ENCODE peak calls at places on chromosomes 2 and 18, in five cellular contexts. D is A549, S is DND-41, Q is tibial artery, L is IMR-90. N is an unnamed sample. For H3K9me3, the result is how much of the 10 kb centered on the place peaks cover.

GRCh38 chr18:75477913-75478312 is 50.4 kb upstream of the SMIM21 start:
- DNase-seq in D (no peak), L (peak), Q (no peak), S (no peak), N (no peak)

GRCh38 chr2:130796280-130796679 is 40.4 kb upstream of the ARHGEF4 start:
- DNase-seq in D (no peak), S (no peak), Q (no peak), L (no peak), N (peak)

GRCh38 chr2:110931648-110932047 is 189.1 kb upstream of the BCL2L11 start:
- DNase-seq in S (no peak), D (no peak), L (peak), Q (no peak), N (no peak)

GRCh38 chr18:74804677-74805076 is 207.0 kb downstream of the ZNF407 start:
- DNase-seq in Q (no peak), L (no peak), D (no peak), S (no peak), N (no peak)

GRCh38 chr2:25877431-25878360 is 591 bp downstream of the ASXL2 start:
- DNase-seq in L (peak), S (peak), Q (peak), D (peak), N (peak)

GRCh38 chr2:60553496-60553991 is at the start of gene BCL11A:
- DNase-seq in D (peak), Q (no peak), L (peak), S (peak), N (no peak)

GRCh38 chr2:204900910-204901309 is 355.6 kb downstream of the PARD3B start:
- DNase-seq in D (no peak), L (peak), S (no peak), Q (peak), N (no peak)

GRCh38 chr18:61187971-61188370 is 145.3 kb upstream of the CDH20 start:
- DNase-seq in D (no peak), S (no peak), Q (no peak), L (no peak), N (no peak)

GRCh38 chr2:187338679-187339121 is 109.4 kb downstream of the CALCRL start:
- DNase-seq in L (no peak), D (no peak), S (no peak), Q (peak), N (no peak)

GRCh38 chr2:133568172-133568571 is at the start of gene NCKAP5:
- DNase-seq in S (no peak), D (peak), Q (no peak), L (peak), N (no peak)

GRCh38 chr18:48361801-48362200 is 47.4 kb downstream of the ZBTB7C start:
- DNase-seq in L (no peak), Q (no peak), S (no peak), D (no peak), N (no peak)

GRCh38 chr2:65231892-65232477 is 4.4 kb downstream of the ACTR2 start:
- DNase-seq in S (no peak), Q (no peak), D (no peak), L (peak), N (no peak)

GRCh38 chr18:1928711-1929110 is 642.6 kb downstream of the METTL4 start:
- DNase-seq in D (no peak), Q (no peak), S (no peak), L (no peak), N (no peak)

GRCh38 chr18:76974345-76974744 is 152.0 kb downstream of the ZNF236 start:
- DNase-seq in L (no peak), D (no peak), Q (no peak), S (no peak), N (no peak)

GRCh38 chr2:233408366-233409285 is 54.3 kb downstream of the DGKD start:
- DNase-seq in Q (peak), D (no peak), S (no peak), L (no peak), N (no peak)

GRCh38 chr2:33380661-33381183 is 95.7 kb upstream of the RASGRP3 start:
- DNase-seq in Q (no peak), D (no peak), S (no peak), L (no peak), N (no peak)

GRCh38 chr18:36108601-36109000 is 20.5 kb downstream of the SLC39A6 start:
- DNase-seq in Q (no peak), S (no peak), D (no peak), L (no peak), N (no peak)

GRCh38 chr2:218292700-218293014 is 354 bp upstream of the TMBIM1 start:
- DNase-seq in D (no peak), Q (no peak), S (no peak), L (no peak), N (no peak)
- H3K9me3 ChIP-seq in D (under half), Q (under half), S (under half), L (under half), N (under half)

DNA sequence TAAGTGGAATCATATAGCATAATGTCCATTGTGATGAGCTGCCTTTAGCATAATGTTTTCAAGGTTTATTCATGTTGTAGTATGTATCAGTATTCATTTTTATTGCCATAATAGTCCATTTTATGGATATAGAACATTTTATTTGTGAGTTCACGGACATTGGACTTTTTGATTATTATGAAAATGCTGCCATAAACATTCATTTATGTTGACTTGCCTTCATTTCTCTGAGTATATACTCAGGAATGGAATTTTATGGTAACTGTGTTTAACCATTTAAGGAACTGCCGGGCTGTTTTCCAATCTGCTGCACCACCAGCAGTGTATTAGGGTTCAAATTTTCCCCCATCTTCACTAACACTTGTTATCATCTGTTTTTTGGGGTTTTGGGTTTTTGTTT is 12.2 kb downstream of the CREB1 start:
- DNase-seq in L (no peak), S (no peak), D (no peak), Q (no peak), N (no peak)
- TF ChIP-seq CTCF in L (no peak), S (no peak), D (no peak), Q (no peak), N (no peak)

GRCh38 chr2:240531038-240531437 is 26.8 kb downstream of the ANKMY1 start:
- DNase-seq in Q (no peak), S (no peak), L (no peak), D (no peak), N (no peak)
- H3K9me3 ChIP-seq in Q (under half), S (under half), L (under half), D (under half), N (under half)

GRCh38 chr2:19312949-19313348 is 45.5 kb downstream of the OSR1 start:
- DNase-seq in D (peak), L (peak), Q (no peak), S (no peak), N (no peak)
- TF ChIP-seq CTCF in D (no peak), L (peak), Q (peak), S (no peak), N (no peak)

DNA sequence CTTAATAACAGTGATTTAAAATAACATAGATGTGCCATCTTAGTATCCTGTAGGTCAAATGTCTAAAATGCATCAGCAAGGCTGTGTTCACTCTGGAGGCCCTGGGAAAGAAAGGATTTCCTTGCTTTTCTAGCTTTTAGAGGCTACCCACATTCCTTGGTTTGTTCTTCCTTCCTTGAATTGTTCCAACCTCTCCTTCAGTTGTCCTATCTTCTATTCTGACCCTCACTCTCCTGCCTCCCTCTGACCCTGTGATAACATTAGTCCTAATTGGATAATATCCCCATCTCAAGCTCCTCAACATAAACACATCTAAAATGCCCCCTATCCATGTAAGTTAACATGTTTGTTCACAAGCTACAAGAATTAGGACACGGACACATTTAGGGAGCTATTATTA is 733.5 kb downstream of the SOCS6 start:
- DNase-seq in Q (no peak), L (no peak), D (no peak), S (no peak), N (no peak)
- H3K9me3 ChIP-seq in Q (under half), L (under half), D (under half), S (under half), N (under half)

GRCh38 chr2:173720310-173720709 is 244.9 kb downstream of the SP3 start:
- DNase-seq in Q (no peak), L (peak), S (no peak), D (no peak), N (no peak)
- TF ChIP-seq CTCF in Q (no peak), L (peak), S (no peak), D (no peak), N (no peak)

DNA sequence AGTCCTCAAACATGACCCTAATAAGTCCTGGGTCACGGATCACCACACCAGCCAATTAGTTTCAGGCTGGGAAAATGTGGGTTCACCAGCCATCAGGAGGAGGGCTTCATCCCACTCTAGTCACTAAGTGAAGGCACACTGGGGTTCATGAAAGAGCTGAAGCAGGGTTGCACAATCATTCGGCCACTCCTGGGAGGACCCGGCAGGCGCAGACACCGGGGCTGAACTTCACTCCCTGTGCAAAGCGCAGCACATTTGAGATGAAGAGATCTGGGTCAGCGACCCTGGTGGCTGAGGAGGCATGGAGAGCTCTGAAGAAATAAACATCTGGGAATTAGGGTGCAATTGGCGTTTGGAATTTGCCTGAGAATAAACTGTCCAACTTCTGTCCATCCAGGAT is 684.3 kb upstream of the SALL3 start:
- DNase-seq in S (no peak), D (no peak), L (no peak), Q (no peak), N (no peak)
- H3K9me3 ChIP-seq in S (under half), D (under half), L (under half), Q (under half), N (under half)

DNA sequence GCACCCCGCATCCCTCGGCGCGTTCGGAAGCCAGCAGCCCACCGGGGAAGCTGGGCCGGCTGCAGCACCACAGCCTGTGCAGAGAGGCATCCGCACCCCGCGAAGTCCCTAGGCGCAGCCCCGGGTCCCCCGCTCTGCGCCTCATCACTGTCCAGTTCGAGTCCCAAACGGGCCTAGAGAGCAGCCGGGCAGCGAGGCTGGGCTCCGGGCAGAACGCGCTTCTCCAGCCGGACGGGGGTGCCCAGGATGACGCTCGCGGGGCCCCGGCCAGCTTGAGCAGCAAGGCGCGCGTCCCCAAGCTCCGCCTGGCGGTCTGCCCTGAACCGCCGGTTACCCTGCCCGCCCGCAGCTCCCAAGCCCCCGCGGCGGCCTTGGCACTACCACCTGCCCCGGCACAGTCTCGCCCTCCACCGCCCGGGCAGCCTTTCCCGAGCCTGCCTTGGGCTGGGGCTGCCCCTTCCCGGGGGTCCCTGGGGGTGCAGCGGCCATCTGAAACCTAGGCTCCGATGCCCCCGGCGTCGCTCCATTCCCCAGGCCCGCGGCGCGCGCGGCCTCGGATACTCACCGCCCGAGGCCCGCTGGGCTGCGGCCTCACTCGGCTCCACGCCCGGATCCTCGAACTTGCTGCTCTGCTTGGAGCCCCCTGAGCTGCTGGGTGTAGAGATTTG is 600 bp downstream of the SLC16A14 start:
- DNase-seq in S (peak), L (peak), Q (peak), D (peak), N (peak)
- TF ChIP-seq CTCF in S (no peak), L (no peak), Q (peak), D (no peak), N (no peak)

DNA sequence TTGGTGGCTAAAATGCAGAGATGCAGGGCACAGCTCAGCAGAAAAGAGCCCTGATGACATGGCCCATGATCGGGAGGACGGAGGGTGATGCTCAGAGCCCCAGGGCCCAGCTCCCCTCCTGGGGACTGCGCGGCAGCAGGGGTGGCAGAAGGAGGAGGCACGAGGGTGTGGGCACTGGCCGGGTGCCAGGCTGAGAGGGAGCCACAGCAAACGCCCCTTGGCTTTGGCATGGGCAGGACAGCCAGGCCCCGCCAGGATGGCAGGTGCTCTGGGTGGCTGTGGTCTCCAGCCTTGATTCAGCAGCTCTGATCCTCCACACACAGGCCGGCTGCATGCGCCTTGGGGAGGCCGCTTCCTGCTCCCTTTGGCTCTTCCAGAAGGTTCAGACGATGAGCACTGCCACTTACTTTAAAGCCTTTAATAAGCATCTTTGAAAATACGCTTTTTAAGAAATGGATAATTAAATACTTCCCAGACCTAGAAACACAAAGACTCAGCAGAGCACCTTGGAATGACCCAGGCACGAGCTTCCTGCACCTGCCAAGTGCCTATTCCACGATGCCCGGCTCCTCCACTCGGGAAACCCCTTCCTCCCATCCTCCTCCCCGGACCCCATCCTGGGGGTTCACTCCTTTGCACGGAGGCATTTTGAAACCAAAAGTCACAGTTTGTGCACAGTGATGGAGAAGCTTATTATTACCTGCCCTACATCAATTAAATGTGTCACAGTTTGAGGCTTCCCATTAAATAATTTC is 78.5 kb upstream of the SNTG2 start:
- DNase-seq in Q (peak), L (no peak), D (no peak), S (no peak), N (no peak)
- H3K9me3 ChIP-seq in Q (under half), L (under half), D (under half), S (under half), N (under half)

GRCh38 chr2:238238766-238239551 is 879 bp downstream of the HES6 start:
- DNase-seq in D (no peak), Q (no peak), S (no peak), L (no peak), N (peak)
- TF ChIP-seq CTCF in D (no peak), Q (no peak), S (no peak), L (no peak), N (no peak)

N was measured in ovary.